ENCODE peak calls at places on chromosomes 11 and 22, in five cellular contexts. One of them, this sample, is unnamed.

GRCh38 chr22:39174498-39175120 is 22.1 kb upstream of the CBX7 start:
- DNase-seq in brain microvascular endothelial cell: peak
- DNase-seq in EL: peak
- DNase-seq in thoracic aorta: peak
- DNase-seq in activated CD4-positive, alpha-beta T cell treated with anti-CD3 and anti-CD28 coated beads, Interleukin-2, amount 50 U/mL, for 1 hour: peak
- DNase-seq in this sample: no peak

GRCh38 chr11:9748361-9748970 is 84.6 kb downstream of the SWAP70 start:
- DNase-seq in brain microvascular endothelial cell: peak
- DNase-seq in EL: peak
- DNase-seq in thoracic aorta: no peak
- DNase-seq in activated CD4-positive, alpha-beta T cell treated with anti-CD3 and anti-CD28 coated beads, Interleukin-2, amount 50 U/mL, for 1 hour: peak
- DNase-seq in this sample: no peak

GRCh38 chr11:74725701-74726100 is 5.5 kb downstream of the CHRDL2 start:
- DNase-seq in brain microvascular endothelial cell: no peak
- DNase-seq in EL: no peak
- DNase-seq in thoracic aorta: no peak
- DNase-seq in activated CD4-positive, alpha-beta T cell treated with anti-CD3 and anti-CD28 coated beads, Interleukin-2, amount 50 U/mL, for 1 hour: no peak
- DNase-seq in this sample: no peak

GRCh38 chr11:116862101-116862637 is 24.7 kb upstream of the APOA1 start:
- DNase-seq in brain microvascular endothelial cell: no peak
- DNase-seq in EL: no peak
- DNase-seq in thoracic aorta: no peak
- DNase-seq in activated CD4-positive, alpha-beta T cell treated with anti-CD3 and anti-CD28 coated beads, Interleukin-2, amount 50 U/mL, for 1 hour: no peak
- DNase-seq in this sample: no peak

GRCh38 chr22:43014062-43014875 is 680 bp downstream of the PACSIN2 start:
- DNase-seq in brain microvascular endothelial cell: no peak
- DNase-seq in EL: peak
- DNase-seq in thoracic aorta: no peak
- DNase-seq in activated CD4-positive, alpha-beta T cell treated with anti-CD3 and anti-CD28 coated beads, Interleukin-2, amount 50 U/mL, for 1 hour: peak
- DNase-seq in this sample: no peak

GRCh38 chr22:46057762-46058420 is 80.9 kb upstream of the WNT7B start:
- DNase-seq in brain microvascular endothelial cell: no peak
- DNase-seq in EL: peak
- DNase-seq in thoracic aorta: no peak
- DNase-seq in activated CD4-positive, alpha-beta T cell treated with anti-CD3 and anti-CD28 coated beads, Interleukin-2, amount 50 U/mL, for 1 hour: no peak
- DNase-seq in this sample: no peak

GRCh38 chr11:66987158-66987620 is 12.1 kb downstream of the C11orf86 start:
- DNase-seq in brain microvascular endothelial cell: no peak
- DNase-seq in EL: no peak
- DNase-seq in thoracic aorta: no peak
- DNase-seq in activated CD4-positive, alpha-beta T cell treated with anti-CD3 and anti-CD28 coated beads, Interleukin-2, amount 50 U/mL, for 1 hour: no peak
- DNase-seq in this sample: no peak

GRCh38 chr22:24930678-24931077 is 15.8 kb downstream of the LHFPL7 start:
- DNase-seq in brain microvascular endothelial cell: no peak
- DNase-seq in EL: no peak
- DNase-seq in thoracic aorta: no peak
- DNase-seq in activated CD4-positive, alpha-beta T cell treated with anti-CD3 and anti-CD28 coated beads, Interleukin-2, amount 50 U/mL, for 1 hour: no peak
- DNase-seq in this sample: no peak

GRCh38 chr22:29208879-29209623 is 3.4 kb downstream of the EMID1 start:
- DNase-seq in brain microvascular endothelial cell: no peak
- DNase-seq in EL: no peak
- DNase-seq in thoracic aorta: no peak
- DNase-seq in activated CD4-positive, alpha-beta T cell treated with anti-CD3 and anti-CD28 coated beads, Interleukin-2, amount 50 U/mL, for 1 hour: no peak
- DNase-seq in this sample: no peak

GRCh38 chr11:119639642-119640205 is 89.3 kb downstream of the NECTIN1 start:
- DNase-seq in brain microvascular endothelial cell: no peak
- DNase-seq in EL: no peak
- DNase-seq in thoracic aorta: no peak
- DNase-seq in activated CD4-positive, alpha-beta T cell treated with anti-CD3 and anti-CD28 coated beads, Interleukin-2, amount 50 U/mL, for 1 hour: no peak
- DNase-seq in this sample: no peak